ENCODE peak calls at places on chromosomes 4 and X, in five cellular contexts. N, M, H, F and K are unnamed samples. For H3K4me1, the result is how much of the 10 kb centered on the place peaks cover.

GRCh38 chr4:158930573-158930972 is 161.7 kb downstream of the FNIP2 start:
- DNase-seq in H (no peak), N (no peak), M (no peak), F (no peak), K (no peak)

GRCh38 chr4:5912614-5913019 is 19.7 kb upstream of the CRMP1 start:
- DNase-seq in F (no peak), H (no peak), N (no peak), M (no peak), K (no peak)

GRCh38 chr4:7658297-7659204 is 223.8 kb upstream of the PSAPL1 start:
- DNase-seq in F (no peak), H (no peak), M (no peak), N (no peak), K (no peak)

GRCh38 chr4:81424336-81424735 is 47.4 kb downstream of the RASGEF1B start:
- DNase-seq in F (no peak), H (no peak), M (no peak), N (no peak), K (no peak)

GRCh38 chr4:151798678-151799416 is 38.0 kb upstream of the GATB start:
- DNase-seq in N (no peak), H (no peak), F (no peak), M (no peak), K (peak)

GRCh38 chrX:71911731-71912050 is 1.0 kb downstream of the NHSL2 start:
- DNase-seq in M (no peak), N (peak), H (no peak), F (no peak), K (no peak)

GRCh38 chrX:101347859-101348451 is 587 bp downstream of the TIMM8A start:
- DNase-seq in F (peak), N (no peak), H (peak), M (peak), K (no peak)

GRCh38 chr4:1448589-1449420 is 42.6 kb upstream of the NKX1-1 start:
- DNase-seq in M (no peak), N (no peak), H (no peak), F (no peak), K (no peak)

GRCh38 chr4:121551271-121551670 is 145.5 kb downstream of the ANXA5 start:
- DNase-seq in N (no peak), H (no peak), M (no peak), F (no peak), K (no peak)

GRCh38 chrX:102934624-102935023 is 2.4 kb upstream of the RAB40AL start:
- DNase-seq in N (no peak), F (peak), M (peak), H (peak), K (peak)

GRCh38 chr4:73713650-73714049 is 26.7 kb upstream of the CXCL8 start:
- DNase-seq in H (no peak), N (no peak), F (no peak), M (no peak), K (no peak)

GRCh38 chr4:7381221-7381889 is 53.4 kb downstream of the PSAPL1 start:
- DNase-seq in N (no peak), H (no peak), M (no peak), F (no peak), K (no peak)

GRCh38 chr4:38236003-38236402 is 275.8 kb downstream of the PTTG2 start:
- DNase-seq in H (no peak), N (no peak), M (no peak), F (no peak), K (no peak)

GRCh38 chr4:107094332-107094731 is 58.2 kb upstream of the DKK2 start:
- DNase-seq in F (no peak), M (peak), H (peak), N (no peak), K (peak)

GRCh38 chr4:71709961-71710360 is 73.9 kb downstream of the GC start:
- DNase-seq in H (no peak), M (peak), N (no peak), F (peak), K (no peak)

GRCh38 chr4:2047781-2048581 is 11.1 kb upstream of the NAT8L start:
- DNase-seq in H (no peak), M (no peak), N (no peak), F (no peak), K (no peak)

DNA sequence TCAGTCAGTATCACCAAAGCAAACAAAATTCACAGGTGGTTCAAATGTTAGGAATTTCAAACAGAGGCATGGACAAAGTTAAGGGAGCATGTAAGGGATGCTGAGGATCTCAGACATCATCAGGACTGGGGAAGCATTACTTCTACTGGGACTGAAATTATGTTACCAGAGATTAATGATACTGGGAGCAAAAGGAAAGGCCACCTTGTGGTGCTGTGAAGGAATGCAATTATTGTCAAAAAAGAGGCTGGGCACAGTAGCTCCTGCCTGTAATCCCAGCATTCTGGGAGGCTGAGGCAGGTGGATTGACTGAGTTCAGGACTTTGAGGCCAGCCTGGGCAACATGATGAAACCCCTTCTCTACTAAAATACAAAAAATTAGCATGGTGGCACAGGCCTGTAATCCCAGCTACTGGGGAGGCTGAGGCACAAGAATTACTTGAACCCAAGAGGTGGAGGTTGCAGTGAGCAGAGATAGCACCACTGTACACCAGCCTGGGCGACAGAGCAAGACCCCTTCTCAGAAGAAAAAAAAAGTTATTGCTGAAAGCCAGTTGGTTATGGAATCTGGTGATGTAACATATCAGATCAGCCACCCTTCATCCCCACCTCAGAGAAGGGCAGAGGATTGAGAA is 954.3 kb downstream of the PCDH7 start:
- DNase-seq in N (no peak), H (peak), M (peak), F (no peak), K (no peak)
- TF ChIP-seq CTCF in N (peak), H (peak), M (peak), F (no peak), K (peak)

DNA sequence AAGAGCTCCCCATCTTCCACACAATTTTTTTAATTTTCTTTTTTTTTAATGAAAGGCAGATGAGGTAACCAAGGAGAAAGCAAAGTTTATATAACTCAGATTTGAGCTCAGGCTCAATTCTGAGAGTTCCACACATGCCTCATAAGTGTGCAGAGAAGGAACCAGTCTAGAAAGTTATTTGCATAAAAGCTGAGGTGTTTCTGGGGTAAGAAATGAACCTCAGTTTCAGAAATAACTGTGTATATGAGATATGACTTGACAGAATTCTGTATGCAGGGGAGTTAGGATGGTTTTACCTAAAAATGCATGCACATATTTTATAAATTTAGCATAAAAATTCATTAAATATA is 51.3 kb downstream of the DTHD1 start:
- DNase-seq in H (no peak), N (no peak), M (no peak), F (no peak), K (peak)
- H3K4me1 ChIP-seq in H (under half), N (under half), M (under half), F (under half), K (under half)

DNA sequence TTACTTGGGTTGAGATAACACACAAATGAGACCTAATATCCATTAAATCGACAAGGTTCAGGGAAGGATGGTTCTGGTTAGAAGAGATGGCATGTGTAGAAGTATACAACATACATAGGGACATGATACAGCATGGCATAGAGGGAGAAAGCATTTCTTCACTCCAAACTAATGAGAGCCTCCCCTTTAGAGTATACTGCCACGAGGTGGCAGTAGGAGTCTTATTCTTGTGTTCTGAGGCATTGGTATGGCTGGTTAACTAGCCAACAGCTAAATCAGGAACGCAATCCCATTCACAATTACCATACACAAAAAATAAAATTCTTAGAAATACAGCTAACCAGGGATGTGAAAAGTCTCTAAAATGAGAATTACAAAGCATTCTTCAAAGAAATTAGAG is 29.1 kb upstream of the TRO start:
- DNase-seq in N (no peak), F (peak), M (peak), H (peak), K (peak)
- TF ChIP-seq CTCF in N (peak), F (peak), M (peak), H (peak), K (peak)

GRCh38 chrX:40170830-40171512 is 73.2 kb upstream of the BCOR start:
- DNase-seq in F (no peak), N (no peak), H (no peak), M (no peak), K (no peak)
- H3K4me1 ChIP-seq in F (under half), N (under half), H (under half), M (under half), K (under half)

DNA sequence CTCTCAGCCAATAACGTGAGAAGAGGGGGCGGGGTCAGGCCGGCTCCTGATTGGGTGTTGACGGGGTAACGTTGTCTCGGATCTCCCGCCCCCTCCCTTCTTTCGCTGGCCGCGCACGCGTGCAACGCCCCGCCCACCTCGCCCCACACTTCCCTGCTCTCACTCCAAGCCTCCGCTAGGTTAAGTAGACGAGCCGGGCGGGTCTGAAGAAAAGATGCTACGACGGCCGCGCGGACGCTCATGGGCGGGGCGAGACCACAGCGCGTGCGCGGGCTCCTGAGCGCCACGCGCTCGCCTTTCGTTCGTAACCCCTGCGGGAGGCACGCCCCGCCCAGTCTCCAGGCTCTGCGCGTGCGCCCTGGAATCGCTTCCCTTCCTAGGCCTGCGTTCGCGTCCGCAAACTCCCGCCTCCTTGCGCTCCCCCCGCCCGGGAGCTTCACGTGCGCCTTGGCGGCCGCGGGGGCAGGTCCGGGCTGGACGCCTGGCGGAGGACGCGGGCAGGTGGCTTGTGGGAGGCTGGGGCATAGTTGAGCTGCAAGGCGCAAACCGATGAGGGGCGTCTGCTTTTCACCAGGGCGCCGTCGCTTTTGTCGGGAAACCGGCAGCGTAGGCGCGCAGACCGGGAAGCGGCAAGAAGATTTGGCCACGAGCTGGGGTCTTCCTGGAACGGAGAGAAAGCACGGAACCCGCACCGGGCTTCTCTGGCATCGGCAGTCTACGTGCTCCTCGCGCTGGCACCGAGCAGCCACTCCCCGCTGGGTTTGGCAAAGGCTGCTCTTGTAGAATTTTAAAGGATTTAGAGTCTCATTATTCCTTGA is 467 bp upstream of the PGRMC2 start:
- DNase-seq in H (peak), F (peak), N (peak), M (peak), K (peak)
- TF ChIP-seq CTCF in H (peak), F (no peak), N (peak), M (no peak), K (peak)

GRCh38 chrX:117305168-117305766 is 811.3 kb downstream of the KLHL13 start:
- DNase-seq in M (no peak), F (no peak), N (no peak), H (no peak), K (no peak)

GRCh38 chrX:117301086-117301485 is 815.5 kb downstream of the KLHL13 start:
- DNase-seq in F (no peak), H (no peak), N (no peak), M (no peak), K (no peak)
- H3K4me1 ChIP-seq in F (under half), H (under half), N (under half), M (under half), K (under half)

GRCh38 chr4:142567199-142567598 is 278.9 kb downstream of the INPP4B start:
- DNase-seq in F (peak), N (no peak), M (no peak), H (no peak), K (no peak)
- TF ChIP-seq CTCF in F (peak), N (no peak), M (no peak), H (no peak), K (no peak)

GRCh38 chrX:10169180-10169579 is 12.4 kb downstream of the CLCN4 start:
- DNase-seq in M (no peak), F (no peak), H (no peak), N (no peak), K (no peak)
- H3K4me1 ChIP-seq in M (under half), F (under half), H (under half), N (under half), K (under half)

GRCh38 chrX:38561951-38562719 is 793 bp downstream of the TSPAN7 start:
- DNase-seq in F (no peak), M (no peak), N (peak), H (no peak), K (no peak)

GRCh38 chrX:38561126-38561868 is at the start of gene TSPAN7:
- DNase-seq in H (peak), N (peak), M (peak), F (peak), K (peak)

GRCh38 chrX:38563006-38563405 is 1.7 kb downstream of the TSPAN7 start:
- DNase-seq in N (no peak), M (no peak), F (no peak), H (no peak), K (no peak)

GRCh38 chrX:38560776-38561125 is 591 bp upstream of the TSPAN7 start:
- DNase-seq in H (peak), N (peak), M (no peak), F (no peak), K (no peak)

GRCh38 chrX:38558681-38559080 is 2.7 kb upstream of the TSPAN7 start:
- DNase-seq in M (no peak), F (no peak), H (no peak), N (no peak), K (no peak)
- TF ChIP-seq CTCF in M (no peak), F (no peak), H (no peak), N (no peak), K (no peak)